ENCODE peak calls at places on chromosomes 5 and 9, in five cellular contexts. E is WTC11, M is A549, J is body of pancreas, T is breast epithelium. A is an unnamed sample.

GRCh38 chr9:33129886-33130284 is 37.3 kb downstream of the B4GALT1 start:
- DNase-seq in J (peak), E (no peak), T (no peak), M (no peak), A (no peak)

GRCh38 chr9:128550770-128551651 is 1.4 kb upstream of the SPTAN1 start:
- DNase-seq in J (peak), E (peak), T (no peak), M (no peak), A (no peak)

GRCh38 chr9:32782476-32783167 is 718 bp upstream of the TMEM215 start:
- DNase-seq in E (peak), T (no peak), M (no peak), J (no peak), A (no peak)

GRCh38 chr5:170491479-170491878 is 12.3 kb upstream of the KCNIP1 start:
- DNase-seq in M (no peak), J (peak), T (no peak), E (no peak), A (no peak)

GRCh38 chr5:6638236-6638635 is 5.0 kb downstream of the SRD5A1 start:
- DNase-seq in E (no peak), M (no peak), T (no peak), J (no peak), A (no peak)

GRCh38 chr9:113247640-113248039 is 26.3 kb downstream of the SLC31A1 start:
- DNase-seq in M (no peak), E (no peak), J (no peak), T (no peak), A (no peak)

GRCh38 chr5:1772634-1773033 is 27.0 kb downstream of the MRPL36 start:
- DNase-seq in E (no peak), T (no peak), J (no peak), M (peak), A (no peak)

GRCh38 chr5:158544388-158545339 is 555.1 kb downstream of the EBF1 start:
- DNase-seq in J (no peak), E (no peak), M (no peak), T (no peak), A (no peak)

GRCh38 chr9:127637322-127637847 is 25.3 kb downstream of the STXBP1 start:
- DNase-seq in M (peak), T (no peak), E (no peak), J (peak), A (no peak)

GRCh38 chr5:133340002-133340755 is 272.2 kb downstream of the FSTL4 start:
- DNase-seq in E (no peak), T (peak), J (no peak), M (no peak), A (no peak)

GRCh38 chr5:135013947-135014570 is 20.0 kb downstream of the PITX1 start:
- DNase-seq in E (no peak), J (peak), M (no peak), T (peak), A (peak)

GRCh38 chr5:172678902-172679301 is 37.8 kb downstream of the NEURL1B start:
- DNase-seq in T (no peak), M (no peak), E (no peak), J (peak), A (no peak)

GRCh38 chr9:131034268-131034667 is 25.3 kb downstream of the LAMC3 start:
- DNase-seq in J (no peak), T (no peak), M (no peak), E (no peak), A (no peak)

GRCh38 chr9:131676431-131676972 is 63.4 kb downstream of the RAPGEF1 start:
- DNase-seq in T (no peak), M (no peak), J (no peak), E (no peak), A (no peak)

GRCh38 chr5:144187699-144188294 is 17.1 kb downstream of the KCTD16 start:
- DNase-seq in J (peak), T (peak), M (peak), E (no peak), A (no peak)

GRCh38 chr5:160439205-160439600 is 17.5 kb downstream of the PTTG1 start:
- DNase-seq in E (peak), J (peak), T (peak), M (peak), A (peak)

GRCh38 chr9:127185931-127186781 is 63.7 kb upstream of the ANGPTL2 start:
- DNase-seq in J (peak), M (no peak), E (no peak), T (peak), A (peak)

GRCh38 chr5:73160239-73160671 is 12.7 kb upstream of the TMEM174 start:
- DNase-seq in T (no peak), E (no peak), M (no peak), J (no peak), A (no peak)

GRCh38 chr5:171312129-171312819 is 3.2 kb downstream of the TLX3 start:
- DNase-seq in J (no peak), T (no peak), E (peak), M (no peak), A (no peak)

GRCh38 chr5:132099905-132100304 is 26.3 kb downstream of the CSF2 start:
- DNase-seq in J (no peak), T (no peak), E (no peak), M (no peak), A (no peak)

GRCh38 chr9:136988872-136989271 is 3.4 kb upstream of the PAXX start:
- DNase-seq in J (no peak), T (no peak), M (no peak), E (no peak), A (no peak)

GRCh38 chr9:101792475-101792874 is 54.0 kb upstream of the GRIN3A start:
- DNase-seq in M (no peak), T (no peak), J (no peak), E (no peak), A (no peak)

GRCh38 chr9:91775011-91775707 is 174.9 kb downstream of the ROR2 start:
- DNase-seq in M (peak), T (peak), J (peak), E (peak), A (no peak)

GRCh38 chr9:14209399-14209990 is 104.4 kb downstream of the NFIB start:
- DNase-seq in J (no peak), M (no peak), T (no peak), E (no peak), A (no peak)

GRCh38 chr9:38621434-38622082 is 1.2 kb upstream of the ANKRD18A start:
- DNase-seq in J (peak), T (no peak), M (peak), E (peak), A (no peak)

GRCh38 chr5:88836195-88836838 is 46.7 kb downstream of the MEF2C start:
- DNase-seq in M (no peak), J (no peak), T (no peak), E (peak), A (no peak)

GRCh38 chr9:110340306-110340705 is 2.6 kb upstream of the TXNDC8 start:
- DNase-seq in J (no peak), M (peak), T (no peak), E (peak), A (no peak)
- TF ChIP-seq CTCF in J (no peak), M (peak), T (no peak), E (no peak), A (peak)

DNA sequence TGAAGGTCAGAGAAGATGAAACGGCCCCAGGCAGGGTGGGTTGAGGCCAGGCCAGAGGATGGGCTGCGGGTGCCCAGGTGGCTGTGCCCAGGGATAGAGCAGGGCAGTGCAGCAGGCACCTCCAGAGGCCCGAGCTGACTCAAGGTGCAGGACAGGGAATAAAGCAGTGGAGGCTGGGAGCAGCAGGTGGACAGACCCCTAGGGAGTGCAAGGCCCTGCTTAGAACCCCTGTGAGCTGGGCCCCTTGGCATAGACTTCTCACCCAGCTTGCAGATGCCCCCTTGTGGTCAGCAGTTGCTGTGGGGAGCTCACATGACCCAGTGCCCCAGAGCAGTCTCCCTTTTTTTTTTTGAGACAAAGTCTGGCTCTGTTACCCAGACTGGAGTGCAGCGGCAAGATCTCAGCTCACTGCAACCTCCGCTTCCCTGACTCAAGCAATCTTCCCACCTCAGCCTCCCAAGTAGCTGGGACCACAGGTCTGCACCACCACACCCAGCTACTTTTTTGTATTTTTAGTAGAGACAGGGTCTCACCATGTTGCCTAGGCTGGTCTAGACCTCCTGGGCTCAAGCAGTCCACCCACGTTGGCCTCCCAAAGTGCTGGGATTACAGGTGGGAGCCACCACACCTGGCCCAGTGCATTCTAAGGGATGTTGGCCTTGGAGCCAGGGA is 118.8 kb downstream of the WNK2 start:
- DNase-seq in M (peak), T (peak), E (peak), J (peak), A (peak)
- TF ChIP-seq CTCF in M (peak), T (peak), E (peak), J (peak), A (peak)

GRCh38 chr9:124767830-124768229 is 3.3 kb downstream of the NR6A1 start:
- DNase-seq in M (no peak), T (no peak), E (no peak), J (no peak), A (no peak)

GRCh38 chr9:124766326-124766725 is 4.8 kb downstream of the NR6A1 start:
- DNase-seq in J (no peak), T (no peak), M (no peak), E (no peak), A (no peak)

GRCh38 chr9:124768275-124768674 is 2.8 kb downstream of the NR6A1 start:
- DNase-seq in J (no peak), E (no peak), M (no peak), T (no peak), A (no peak)

GRCh38 chr9:124765439-124765835 is 5.7 kb downstream of the NR6A1 start:
- DNase-seq in T (no peak), J (no peak), M (no peak), E (no peak), A (no peak)

GRCh38 chr9:124766815-124767554 is 4.1 kb downstream of the NR6A1 start:
- DNase-seq in T (no peak), J (no peak), E (no peak), M (no peak), A (no peak)
- TF ChIP-seq CTCF in T (no peak), J (no peak), E (no peak), M (no peak), A (peak)

GRCh38 chr5:140801494-140801841 is 611 bp downstream of the PCDHA3 start:
- DNase-seq in J (no peak), T (no peak), M (peak), E (no peak), A (no peak)
- TF ChIP-seq CTCF in J (peak), T (peak), M (peak), E (peak), A (no peak)

GRCh38 chr9:70419546-70420266 is 5.2 kb upstream of the KLF9 start:
- DNase-seq in T (peak), E (peak), M (peak), J (peak), A (peak)
- TF ChIP-seq CTCF in T (peak), E (no peak), M (no peak), J (no peak), A (peak)

GRCh38 chr5:33474004-33474403 is 33.2 kb downstream of the TARS1 start:
- DNase-seq in E (no peak), T (no peak), M (no peak), J (no peak), A (no peak)
- TF ChIP-seq CTCF in E (no peak), T (no peak), M (no peak), J (no peak), A (no peak)

GRCh38 chr5:38433160-38433861 is 123.1 kb downstream of the LIFR start:
- DNase-seq in M (no peak), J (no peak), E (no peak), T (no peak), A (peak)
- TF ChIP-seq CTCF in M (no peak), J (no peak), E (no peak), T (no peak), A (no peak)

DNA sequence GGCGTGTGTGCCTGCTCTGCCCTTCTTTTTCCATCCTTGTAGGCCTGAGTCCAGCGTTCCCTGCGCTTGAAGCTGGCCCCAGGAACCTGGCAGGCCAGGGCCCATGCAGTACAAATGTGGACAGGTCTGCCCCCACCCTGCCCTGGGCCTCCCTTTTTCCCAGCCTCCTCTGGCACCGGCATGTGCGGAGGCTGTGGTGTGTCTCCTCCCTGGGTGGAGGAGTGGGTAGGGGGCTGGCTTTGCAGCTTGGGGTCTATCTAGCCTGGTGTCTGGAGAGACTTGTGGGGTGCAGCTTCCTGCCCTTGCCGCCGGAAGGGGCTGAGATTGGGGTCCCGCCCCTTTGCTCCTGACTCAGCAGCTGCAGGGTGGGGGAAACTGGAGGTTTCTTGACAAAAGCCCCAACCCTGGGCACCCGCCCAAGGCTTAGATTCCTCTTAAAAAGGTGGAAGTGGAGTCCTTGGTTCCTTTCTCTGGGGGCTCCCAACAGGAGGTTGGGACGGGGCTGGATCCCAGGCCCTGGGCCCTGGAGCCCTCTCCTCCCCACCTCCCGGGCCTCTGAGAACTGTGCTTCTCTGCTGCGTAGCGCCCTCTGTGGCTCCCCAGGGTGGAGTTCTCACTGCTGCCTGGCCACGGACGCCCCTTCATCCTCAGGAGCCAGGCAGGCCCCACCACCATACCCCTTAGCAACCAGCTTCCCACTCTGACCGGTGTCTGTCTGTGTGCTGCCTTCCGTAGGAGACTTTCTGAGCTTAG is 18.0 kb downstream of the RXRA start:
- DNase-seq in M (no peak), J (no peak), T (no peak), E (peak), A (no peak)
- TF ChIP-seq CTCF in M (no peak), J (no peak), T (no peak), E (no peak), A (no peak)

DNA sequence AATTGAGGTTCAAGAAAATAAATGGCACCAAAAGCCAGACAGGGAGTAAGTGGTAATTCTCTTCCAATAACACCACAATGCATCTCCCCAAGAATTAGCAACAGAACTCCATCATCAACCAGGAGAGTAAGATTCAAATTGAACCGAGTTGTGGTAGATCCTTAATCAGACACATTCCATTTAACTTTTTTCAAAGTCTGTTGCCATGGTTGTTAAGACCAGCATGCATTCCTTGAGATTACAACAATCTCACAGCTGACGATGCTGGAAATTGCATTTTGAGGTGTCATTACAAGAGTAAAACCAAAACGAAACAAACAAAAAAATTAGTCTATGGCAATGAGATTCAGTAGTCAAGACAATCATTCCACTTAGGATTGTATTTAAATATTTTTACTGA is 78.9 kb upstream of the ZNF462 start:
- DNase-seq in M (no peak), E (no peak), J (no peak), T (no peak), A (no peak)
- TF ChIP-seq CTCF in M (no peak), E (no peak), J (no peak), T (no peak), A (no peak)

DNA sequence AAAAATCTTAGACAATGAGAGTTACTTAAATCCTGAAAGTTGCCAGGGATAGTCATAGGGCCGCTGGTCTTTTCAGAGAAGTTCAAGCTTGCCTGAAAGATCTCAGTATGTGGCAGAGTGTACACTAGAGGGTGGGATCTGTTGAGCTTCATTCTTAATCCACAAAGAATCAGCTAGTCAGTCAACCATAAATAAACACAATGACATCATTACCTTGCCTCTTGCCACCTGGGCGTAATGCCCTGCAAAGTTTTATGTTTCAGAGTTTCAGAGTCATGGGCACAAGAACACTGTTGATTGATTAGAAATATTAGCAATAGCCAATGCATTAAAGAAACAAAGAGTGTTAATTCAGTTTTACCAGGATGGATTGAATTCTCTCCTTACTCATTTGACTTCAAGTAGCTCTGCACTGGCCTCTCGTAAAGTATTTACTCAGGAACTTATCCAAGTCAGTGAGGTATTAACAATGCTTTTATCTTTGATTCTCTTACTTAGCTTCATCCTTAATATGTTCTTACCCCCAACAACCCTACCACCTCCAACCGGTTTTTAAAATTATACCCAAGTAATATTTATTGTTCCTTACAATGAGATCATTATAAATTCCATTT is 14.3 kb upstream of the ANXA1 start:
- DNase-seq in T (no peak), E (no peak), M (peak), J (no peak), A (no peak)
- TF ChIP-seq CTCF in T (no peak), E (no peak), M (peak), J (no peak), A (no peak)

A was measured in osteocyte.